ENCODE peak calls at places on chromosome 14, in five cellular contexts. R is amniotic stem cell; G is left kidney; A is neural progenitor cell; T is activated T-helper 1 cell treated with anti-CD3 and anti-CD28 coated beads, Interleukin-12 subunit alpha, Interleukin-12 subunit beta, Interleukin-2, Interleukin-4 antibody, amounts not matched to agents 30 ng/mL and 10 ng/mL and 1 ng/mL, durations not matched to agents 14 hours and 24 hours and 36 hours. J is an unnamed sample.

GRCh38 chr14:89293349-89293916 is 123.6 kb downstream of the FOXN3 start:
- DNase-seq in T (no peak), R (no peak), G (no peak), A (no peak), J (no peak)

GRCh38 chr14:54622189-54622958 is 55.4 kb downstream of the SAMD4A start:
- DNase-seq in R (no peak), A (no peak), T (no peak), G (no peak), J (peak)

GRCh38 chr14:56224179-56224578 is 106.0 kb downstream of the PELI2 start:
- DNase-seq in T (no peak), G (peak), R (no peak), A (no peak), J (no peak)

GRCh38 chr14:20632831-20633771 is 8.4 kb downstream of the OR6S1 start:
- DNase-seq in T (peak), A (peak), G (peak), R (peak), J (peak)

GRCh38 chr14:21768116-21768874 is 94.7 kb upstream of the OR4E1 start:
- DNase-seq in R (no peak), T (peak), G (peak), A (peak), J (peak)

GRCh38 chr14:34498684-34499412 is 36.8 kb upstream of the SPTSSA start:
- DNase-seq in T (no peak), G (no peak), A (peak), R (no peak), J (peak)

GRCh38 chr14:105933238-105933637 is 406.9 kb downstream of the TMEM121 start:
- DNase-seq in T (no peak), R (no peak), G (no peak), A (no peak), J (no peak)

GRCh38 chr14:51544426-51544825 is 107.3 kb upstream of the FRMD6 start:
- DNase-seq in R (no peak), A (no peak), T (no peak), G (no peak), J (no peak)

GRCh38 chr14:101077511-101078074 is 174.1 kb upstream of the RTL1 start:
- DNase-seq in T (no peak), G (peak), A (peak), R (no peak), J (no peak)

GRCh38 chr14:71371711-71372396 is 464.6 kb downstream of the PCNX1 start:
- DNase-seq in A (no peak), T (no peak), G (no peak), R (no peak), J (peak)

GRCh38 chr14:79011091-79011919 is 841.1 kb downstream of the NRXN3 start:
- DNase-seq in T (no peak), G (peak), A (peak), R (peak), J (peak)

GRCh38 chr14:105491366-105492006 is 440 bp downstream of the TEDC1 start:
- DNase-seq in T (peak), A (peak), G (peak), R (no peak), J (peak)

GRCh38 chr14:30974628-30975027 is 50.8 kb upstream of the AP4S1 start:
- DNase-seq in R (peak), G (no peak), T (no peak), A (no peak), J (no peak)

GRCh38 chr14:63277784-63278183 is 41.0 kb downstream of the GPHB5 start:
- DNase-seq in A (no peak), G (no peak), T (no peak), R (no peak), J (no peak)

GRCh38 chr14:48805315-48805714 is 780.9 kb downstream of the RPS29 start:
- DNase-seq in A (peak), T (no peak), R (no peak), G (peak), J (no peak)

GRCh38 chr14:68392393-68393085 is 400.3 kb downstream of the ZFP36L1 start:
- DNase-seq in G (peak), A (peak), R (no peak), T (no peak), J (no peak)

GRCh38 chr14:68451676-68452387 is 341.0 kb downstream of the ZFP36L1 start:
- DNase-seq in A (no peak), R (no peak), G (no peak), T (no peak), J (no peak)

GRCh38 chr14:35858521-35859209 is 32.5 kb downstream of the BRMS1L start:
- DNase-seq in T (no peak), R (no peak), A (no peak), G (no peak), J (no peak)

GRCh38 chr14:90760591-90761316 is 55.5 kb downstream of the TTC7B start:
- DNase-seq in G (peak), A (peak), R (no peak), T (no peak), J (no peak)

GRCh38 chr14:67188326-67188725 is 914 bp upstream of the GARIN2 start:
- DNase-seq in A (no peak), G (no peak), R (no peak), T (no peak), J (no peak)

GRCh38 chr14:101857226-101857625 is 95.7 kb downstream of the PPP2R5C start:
- DNase-seq in G (no peak), A (no peak), T (no peak), R (no peak), J (no peak)

GRCh38 chr14:97388408-97388807 is 591.2 kb downstream of the VRK1 start:
- DNase-seq in A (no peak), G (no peak), R (no peak), T (no peak), J (no peak)

GRCh38 chr14:75514673-75515630 is 7.3 kb upstream of the BATF start:
- DNase-seq in A (peak), T (no peak), R (no peak), G (peak), J (peak)

GRCh38 chr14:22476005-22476751 is 112.8 kb downstream of the DAD1 start:
- DNase-seq in G (no peak), R (no peak), A (no peak), T (no peak), J (no peak)

GRCh38 chr14:38330262-38330661 is 74.4 kb upstream of the CLEC14A start:
- DNase-seq in T (no peak), G (no peak), R (no peak), A (no peak), J (no peak)

GRCh38 chr14:45252356-45253069 is 489 bp downstream of the MIS18BP1 start:
- DNase-seq in A (peak), T (no peak), R (no peak), G (peak), J (no peak)

GRCh38 chr14:91241848-91242247 is 2.7 kb downstream of the GPR68 start:
- DNase-seq in T (no peak), A (no peak), R (no peak), G (no peak), J (peak)

J was measured in GM13977.